ENCODE peak calls at places on chromosomes 2 and 18, in nine cellular contexts. L is WTC11; X is mesothelial cell of epicardium; Y is BJ; H is stimulated activated CD4-positive, alpha-beta T cell treated with anti-CD3 and anti-CD28 coated beads, TNF-alpha, amount 100 ng/mL, for 24 hours; I is stimulated activated CD8-positive, alpha-beta memory T cell treated with anti-CD3 and anti-CD28 coated beads, Interleukin-15, amount 100 ng/mL, for 1 hour; O is GM23248; C is OCI-LY7; F is activated CD8-positive, alpha-beta T cell treated with anti-CD3 and anti-CD28 coated beads for 36 hours. M is an unnamed sample.

GRCh38 chr2:105397025-105397722 is 1.7 kb downstream of the FHL2 start:
- DNase-seq in O (peak), Y (no peak), L (no peak), F (no peak), C (no peak), H (no peak), X (no peak), I (no peak), M (no peak)

GRCh38 chr2:53512071-53512841 is 255.3 kb upstream of the CHAC2 start:
- DNase-seq in C (no peak), O (peak), X (no peak), F (no peak), L (no peak), I (no peak), Y (no peak), H (no peak), M (no peak)

GRCh38 chr18:79507546-79508480 is 112.1 kb downstream of the NFATC1 start:
- DNase-seq in C (no peak), H (no peak), L (peak), Y (no peak), I (no peak), O (peak), F (peak), X (no peak), M (no peak)

GRCh38 chr18:11857177-11857887 is 6.1 kb downstream of the CHMP1B start:
- DNase-seq in Y (peak), I (no peak), L (no peak), O (peak), X (no peak), H (no peak), F (no peak), C (no peak), M (peak)

GRCh38 chr2:203062126-203062525 is 47.5 kb downstream of the NBEAL1 start:
- DNase-seq in C (no peak), X (no peak), F (no peak), H (no peak), O (no peak), Y (no peak), L (no peak), I (no peak), M (peak)

GRCh38 chr2:233469261-233470006 is 97.1 kb downstream of the USP40 start:
- DNase-seq in L (no peak), I (no peak), O (no peak), C (no peak), H (no peak), Y (no peak), X (no peak), F (no peak), M (no peak)

GRCh38 chr2:170409164-170409535 is 231.2 kb downstream of the MYO3B start:
- DNase-seq in I (peak), H (peak), X (peak), C (peak), O (peak), Y (no peak), F (peak), L (peak), M (peak)

GRCh38 chr2:141399270-141399669 is 731.5 kb downstream of the LRP1B start:
- DNase-seq in C (peak), X (no peak), L (peak), O (no peak), H (no peak), Y (no peak), I (no peak), F (no peak), M (no peak)

GRCh38 chr2:229350928-229351327 is 79.8 kb upstream of the PID1 start:
- DNase-seq in H (no peak), L (no peak), F (no peak), Y (no peak), I (no peak), X (no peak), O (no peak), C (no peak), M (no peak)

GRCh38 chr2:238038203-238038602 is 22.6 kb upstream of the SCLY start:
- DNase-seq in O (no peak), F (no peak), L (no peak), Y (no peak), C (no peak), X (peak), I (no peak), H (no peak), M (no peak)

GRCh38 chr2:8679827-8680731 is 1.8 kb upstream of the ID2 start:
- DNase-seq in X (peak), I (no peak), C (peak), O (peak), L (no peak), F (no peak), H (no peak), Y (no peak), M (no peak)

GRCh38 chr2:44137048-44137447 is 31.6 kb upstream of the PPM1B start:
- DNase-seq in Y (no peak), O (no peak), X (no peak), F (no peak), H (no peak), C (no peak), I (no peak), L (no peak), M (no peak)

GRCh38 chr2:2563309-2563860 is 232.3 kb upstream of the MYT1L start:
- DNase-seq in I (no peak), F (no peak), C (no peak), X (no peak), O (no peak), Y (no peak), L (no peak), H (no peak), M (no peak)

GRCh38 chr2:173441222-173441621 is 86.5 kb downstream of the CDCA7 start:
- DNase-seq in Y (no peak), I (no peak), X (no peak), L (no peak), H (no peak), F (no peak), C (no peak), O (peak), M (no peak)

GRCh38 chr2:42009657-42010580 is 37.9 kb upstream of the PKDCC start:
- DNase-seq in C (no peak), H (no peak), L (no peak), O (peak), Y (no peak), X (no peak), I (no peak), F (peak), M (no peak)

GRCh38 chr18:8097942-8098341 is 511.3 kb upstream of the RAB12 start:
- DNase-seq in F (no peak), Y (no peak), L (no peak), X (no peak), H (no peak), C (no peak), O (no peak), I (no peak), M (no peak)

GRCh38 chr2:232588680-232589585 is 38.4 kb downstream of the EIF4E2 start:
- DNase-seq in X (no peak), L (no peak), H (no peak), O (peak), F (no peak), Y (peak), C (no peak), I (no peak), M (peak)

GRCh38 chr2:84807063-84807485 is 73.8 kb downstream of the TRABD2A start:
- DNase-seq in I (no peak), O (peak), Y (peak), C (no peak), X (no peak), L (no peak), F (no peak), H (no peak), M (peak)